ENCODE peak calls at places on chromosome 18, in eight cellular contexts. Y is cardiac fibroblast, N is ascending aorta, U is Calu3, P is HepG2, X is cardiac muscle cell, H is dorsolateral prefrontal cortex, C is psoas muscle. M is an unnamed sample.
A peak's percentile ranks its signal among the peaks of the same experiment; 100 is the strongest.

GRCh38 chr18:59514193-59514592 is 155.1 kb upstream of the LMAN1 start:
- DNase-seq in U (no peak), H (no peak), X (peak; percentile 77), P (peak; percentile 25), C (peak; percentile 62), N (peak; percentile 68), Y (peak; percentile 90), M (no peak)

GRCh38 chr18:67417864-67418523 is 98.5 kb downstream of the DSEL start:
- DNase-seq in H (no peak), N (no peak), C (no peak), X (peak; percentile 61), U (peak; percentile 21), P (peak; percentile 23), Y (peak; percentile 51), M (no peak)

GRCh38 chr18:3454365-3455089 is 4.6 kb downstream of the TGIF1 start:
- DNase-seq in H (no peak), N (no peak), C (no peak), U (peak; percentile 62), X (peak; percentile 78), Y (peak; percentile 83), P (peak; percentile 66), M (no peak)

GRCh38 chr18:23380001-23380550 is 73.0 kb upstream of the RIOK3 start:
- DNase-seq in C (no peak), Y (peak; percentile 58), U (peak; percentile 56), P (no peak), H (no peak), X (peak; percentile 64), N (peak; percentile 67), M (no peak)

GRCh38 chr18:59651071-59651470 is 46.2 kb downstream of the CCBE1 start:
- DNase-seq in C (no peak), N (no peak), U (no peak), H (no peak), Y (no peak), X (no peak), P (no peak), M (no peak)

GRCh38 chr18:23772327-23772920 is 83.2 kb downstream of the LAMA3 start:
- DNase-seq in N (no peak), U (no peak), C (no peak), X (no peak), Y (no peak), H (no peak), P (no peak), M (no peak)

GRCh38 chr18:61606068-61606660 is 272.9 kb downstream of the CDH20 start:
- DNase-seq in Y (peak; percentile 60), C (peak; percentile 23), X (peak; percentile 70), P (no peak), H (no peak), N (peak; percentile 71), U (no peak), M (no peak)

GRCh38 chr18:35345460-35345921 is 1.3 kb upstream of the ZNF24 start:
- DNase-seq in Y (peak; percentile 66), C (no peak), U (no peak), N (no peak), H (no peak), P (peak; percentile 79), X (peak; percentile 70), M (no peak)

GRCh38 chr18:37124511-37124910 is 295.6 kb downstream of the KIAA1328 start:
- DNase-seq in H (no peak), U (no peak), C (no peak), N (no peak), Y (no peak), X (no peak), P (no peak), M (no peak)

GRCh38 chr18:3710712-3711269 is 260.8 kb downstream of the TGIF1 start:
- DNase-seq in Y (peak; percentile 25), H (no peak), C (peak; percentile 43), P (no peak), X (no peak), N (peak; percentile 70), U (peak; percentile 80), M (no peak)

GRCh38 chr18:37575646-37576045 is 10.0 kb upstream of the CELF4 start:
- DNase-seq in Y (no peak), N (no peak), U (no peak), X (no peak), P (no peak), C (no peak), H (no peak), M (no peak)

GRCh38 chr18:3180325-3180724 is 39.4 kb downstream of the MYOM1 start:
- DNase-seq in P (no peak), Y (peak; percentile 39), C (no peak), H (no peak), N (no peak), U (no peak), X (peak; percentile 34), M (no peak)

GRCh38 chr18:58228762-58229161 is 184.7 kb downstream of the NEDD4L start:
- DNase-seq in X (no peak), U (no peak), C (no peak), P (no peak), H (no peak), N (no peak), Y (no peak), M (no peak)

GRCh38 chr18:66676699-66677098 is 72.8 kb upstream of the CDH19 start:
- DNase-seq in H (no peak), N (no peak), P (no peak), U (no peak), Y (no peak), C (no peak), X (no peak), M (no peak)

GRCh38 chr18:36374262-36374661 is 76.7 kb downstream of the FHOD3 start:
- DNase-seq in Y (no peak), X (peak; percentile 34), C (no peak), P (no peak), U (no peak), H (no peak), N (peak; percentile 45), M (no peak)

GRCh38 chr18:3903341-3903740 is 453.4 kb downstream of the TGIF1 start:
- DNase-seq in C (no peak), Y (peak; percentile 44), U (no peak), N (no peak), P (no peak), H (no peak), X (peak; percentile 47), M (no peak)

GRCh38 chr18:11548940-11549551 is 60.4 kb upstream of the SLC35G4 start:
- DNase-seq in N (no peak), Y (no peak), P (no peak), U (no peak), H (no peak), C (no peak), X (no peak), M (no peak)
- TF ChIP-seq CTCF in N (no peak), Y (no peak), P (no peak), U (no peak), H (no peak), C (no peak), X (no peak), M (peak; percentile 49)

GRCh38 chr18:47752796-47753645 is 177.4 kb downstream of the SMAD2 start:
- DNase-seq in N (no peak), X (no peak), U (no peak), C (no peak), Y (no peak), H (no peak), P (no peak), M (no peak)

GRCh38 chr18:47755102-47755456 is 175.4 kb downstream of the SMAD2 start:
- DNase-seq in X (no peak), C (no peak), Y (no peak), N (no peak), U (no peak), H (no peak), P (no peak), M (peak; percentile 32)

GRCh38 chr18:47758000-47758399 is 172.5 kb downstream of the SMAD2 start:
- DNase-seq in H (no peak), P (no peak), X (no peak), C (no peak), Y (no peak), U (no peak), N (no peak), M (no peak)

GRCh38 chr18:47754311-47755101 is 176.0 kb downstream of the SMAD2 start:
- DNase-seq in X (peak; percentile 14), N (no peak), U (peak; percentile 76), Y (no peak), C (no peak), H (no peak), P (peak; percentile 23), M (no peak)

DNA sequence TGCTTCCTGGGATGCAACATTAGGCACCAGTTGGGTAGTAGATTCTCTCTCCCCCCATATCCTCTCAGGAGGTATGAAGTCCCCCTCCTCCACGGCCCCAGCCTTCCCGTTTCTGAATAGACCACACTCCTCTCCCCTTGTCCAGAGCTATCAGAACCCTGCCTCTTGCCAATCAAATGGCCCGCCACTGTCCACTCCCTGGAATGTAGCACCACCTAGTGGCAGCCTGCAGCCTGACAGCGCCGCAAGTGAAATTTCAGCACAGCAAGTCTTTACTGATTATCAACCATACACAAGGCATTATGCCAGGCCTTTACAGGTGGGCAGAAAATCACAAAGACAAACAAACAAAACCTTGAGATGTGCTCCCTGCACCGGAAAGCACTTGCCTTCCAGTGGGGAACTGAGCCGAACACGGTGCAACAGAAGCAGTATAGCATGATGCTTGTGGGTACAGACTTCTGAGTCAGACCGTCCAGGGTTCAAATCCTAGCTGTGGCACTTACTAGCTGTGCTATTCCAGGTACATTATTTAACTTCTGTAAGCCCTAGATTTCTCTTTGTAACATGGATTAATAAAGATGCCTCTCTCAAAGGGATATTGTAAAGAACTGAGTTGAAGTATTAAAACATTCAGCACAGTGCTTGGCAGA is 174.0 kb downstream of the SMAD2 start:
- DNase-seq in U (peak; percentile 78), C (peak; percentile 33), N (no peak), X (peak; percentile 64), Y (peak; percentile 59), H (peak; percentile 74), P (peak; percentile 46), M (no peak)
- TF ChIP-seq CTCF in U (peak; percentile 92), C (peak; percentile 64), N (peak; percentile 71), X (peak; percentile 99), Y (peak; percentile 97), H (peak; percentile 86), P (peak; percentile 92), M (peak; percentile 84)

GRCh38 chr18:42931501-42931900 is 184.0 kb downstream of the RIT2 start:
- DNase-seq in Y (peak; percentile 93), C (no peak), U (no peak), H (no peak), N (no peak), X (peak; percentile 95), P (no peak), M (no peak)
- TF ChIP-seq CTCF in Y (no peak), C (no peak), U (no peak), H (no peak), N (no peak), X (no peak), P (no peak), M (no peak)

GRCh38 chr18:64082513-64082912 is 66.4 kb downstream of the LINC00305 start:
- DNase-seq in P (no peak), Y (no peak), C (no peak), N (no peak), U (no peak), H (no peak), X (no peak), M (no peak)

GRCh38 chr18:64083906-64084305 is 65.0 kb downstream of the LINC00305 start:
- DNase-seq in X (no peak), N (no peak), U (no peak), Y (no peak), C (no peak), P (no peak), H (no peak), M (no peak)

DNA sequence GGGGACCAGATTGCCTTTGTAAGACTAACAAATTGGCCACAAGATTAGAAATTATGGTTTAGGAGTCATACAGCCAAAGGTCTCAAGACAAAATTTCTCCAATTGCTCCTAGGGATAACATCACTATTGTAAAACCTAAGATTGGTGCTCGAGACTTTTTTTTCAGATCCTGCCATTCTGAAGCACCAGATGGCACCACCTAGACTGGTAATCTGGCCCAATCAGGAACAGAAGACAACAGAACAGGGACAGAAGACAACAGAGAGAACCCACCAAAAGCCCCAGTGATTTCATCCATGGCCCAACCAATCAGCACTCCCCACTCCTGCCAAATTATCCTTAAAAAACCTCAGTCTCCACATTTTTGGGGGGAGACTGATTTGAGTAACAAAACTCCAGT is 66.8 kb downstream of the LINC00305 start:
- DNase-seq in U (no peak), H (no peak), Y (no peak), N (no peak), X (no peak), C (no peak), P (no peak), M (no peak)
- TF ChIP-seq CTCF in U (no peak), H (no peak), Y (no peak), N (no peak), X (no peak), C (no peak), P (no peak), M (no peak)